ENCODE peak calls at places on chromosome 1, in five cellular contexts. A is GM12865, H is RWPE1, S is glutamatergic neuron, L is lower lobe of right lung. V is an unnamed sample.

GRCh38 chr1:75615664-75616435 is 4.9 kb upstream of the SLC44A5 start:
- DNase-seq in A (no peak), H (peak), S (peak), L (peak), V (peak)

GRCh38 chr1:38134294-38134755 is 87.7 kb upstream of the POU3F1 start:
- DNase-seq in A (no peak), H (no peak), S (peak), L (no peak), V (no peak)

GRCh38 chr1:41022424-41022823 is 899 bp upstream of the SLFNL1 start:
- DNase-seq in A (no peak), H (no peak), S (no peak), L (no peak), V (no peak)

GRCh38 chr1:89259283-89259971 is 13.2 kb downstream of the GBP5 start:
- DNase-seq in A (no peak), H (no peak), S (no peak), L (peak), V (no peak)

GRCh38 chr1:54327386-54328116 is 78.6 kb downstream of the SSBP3 start:
- DNase-seq in A (no peak), H (no peak), S (peak), L (no peak), V (peak)

GRCh38 chr1:233664254-233664653 is 50.3 kb downstream of the KCNK1 start:
- DNase-seq in A (no peak), H (peak), S (no peak), L (no peak), V (no peak)

GRCh38 chr1:43547538-43548072 is 16.9 kb downstream of the PTPRF start:
- DNase-seq in A (no peak), H (no peak), S (no peak), L (no peak), V (no peak)

GRCh38 chr1:22142315-22143064 is 407 bp downstream of the WNT4 start:
- DNase-seq in A (no peak), H (peak), S (peak), L (no peak), V (peak)

GRCh38 chr1:187433598-187433997 is 604.8 kb downstream of the PLA2G4A start:
- DNase-seq in A (no peak), H (no peak), S (no peak), L (no peak), V (no peak)

GRCh38 chr1:145946477-145946986 is 11.3 kb downstream of the LIX1L start:
- DNase-seq in A (no peak), H (no peak), S (no peak), L (no peak), V (no peak)

GRCh38 chr1:205421728-205422127 is at the start of gene LEMD1:
- DNase-seq in A (no peak), H (no peak), S (no peak), L (no peak), V (no peak)

GRCh38 chr1:199867601-199868000 is 159.9 kb upstream of the NR5A2 start:
- DNase-seq in A (no peak), H (no peak), S (no peak), L (no peak), V (no peak)

GRCh38 chr1:106268070-106268469 is 788.4 kb upstream of the PRMT6 start:
- DNase-seq in A (no peak), H (no peak), S (no peak), L (no peak), V (no peak)

GRCh38 chr1:41232305-41232704 is 9.8 kb downstream of the SCMH1 start:
- DNase-seq in A (no peak), H (no peak), S (no peak), L (no peak), V (no peak)

GRCh38 chr1:207029991-207030521 is 2.5 kb downstream of the C1orf116 start:
- DNase-seq in A (no peak), H (no peak), S (no peak), L (no peak), V (no peak)

GRCh38 chr1:218679391-218679790 is 334.3 kb downstream of the TGFB2 start:
- DNase-seq in A (no peak), H (no peak), S (no peak), L (no peak), V (no peak)

GRCh38 chr1:165914136-165914798 is 86.9 kb downstream of the UCK2 start:
- DNase-seq in A (peak), H (peak), S (peak), L (no peak), V (peak)

GRCh38 chr1:2240251-2241156 is 12.4 kb downstream of the SKI start:
- DNase-seq in A (no peak), H (no peak), S (no peak), L (peak), V (no peak)

GRCh38 chr1:27574871-27575831 is 28.8 kb downstream of the AHDC1 start:
- DNase-seq in A (no peak), H (peak), S (peak), L (peak), V (no peak)

GRCh38 chr1:55443175-55443933 is 228.2 kb upstream of the USP24 start:
- DNase-seq in A (no peak), H (peak), S (peak), L (peak), V (no peak)

GRCh38 chr1:20558180-20558579 is 5.8 kb downstream of the FAM43B start:
- DNase-seq in A (no peak), H (no peak), S (no peak), L (no peak), V (no peak)

GRCh38 chr1:160135051-160135592 is 16.3 kb upstream of the ATP1A4 start:
- DNase-seq in A (no peak), H (no peak), S (no peak), L (no peak), V (no peak)

GRCh38 chr1:198676253-198676652 is 37.4 kb downstream of the PTPRC start:
- DNase-seq in A (no peak), H (no peak), S (no peak), L (no peak), V (no peak)

GRCh38 chr1:43436371-43436770 is 17.4 kb downstream of the HYI start:
- DNase-seq in A (no peak), H (no peak), S (no peak), L (no peak), V (no peak)

GRCh38 chr1:16260814-16261213 is 23.8 kb upstream of the CPLANE2 start:
- DNase-seq in A (no peak), H (no peak), S (no peak), L (no peak), V (no peak)

DNA sequence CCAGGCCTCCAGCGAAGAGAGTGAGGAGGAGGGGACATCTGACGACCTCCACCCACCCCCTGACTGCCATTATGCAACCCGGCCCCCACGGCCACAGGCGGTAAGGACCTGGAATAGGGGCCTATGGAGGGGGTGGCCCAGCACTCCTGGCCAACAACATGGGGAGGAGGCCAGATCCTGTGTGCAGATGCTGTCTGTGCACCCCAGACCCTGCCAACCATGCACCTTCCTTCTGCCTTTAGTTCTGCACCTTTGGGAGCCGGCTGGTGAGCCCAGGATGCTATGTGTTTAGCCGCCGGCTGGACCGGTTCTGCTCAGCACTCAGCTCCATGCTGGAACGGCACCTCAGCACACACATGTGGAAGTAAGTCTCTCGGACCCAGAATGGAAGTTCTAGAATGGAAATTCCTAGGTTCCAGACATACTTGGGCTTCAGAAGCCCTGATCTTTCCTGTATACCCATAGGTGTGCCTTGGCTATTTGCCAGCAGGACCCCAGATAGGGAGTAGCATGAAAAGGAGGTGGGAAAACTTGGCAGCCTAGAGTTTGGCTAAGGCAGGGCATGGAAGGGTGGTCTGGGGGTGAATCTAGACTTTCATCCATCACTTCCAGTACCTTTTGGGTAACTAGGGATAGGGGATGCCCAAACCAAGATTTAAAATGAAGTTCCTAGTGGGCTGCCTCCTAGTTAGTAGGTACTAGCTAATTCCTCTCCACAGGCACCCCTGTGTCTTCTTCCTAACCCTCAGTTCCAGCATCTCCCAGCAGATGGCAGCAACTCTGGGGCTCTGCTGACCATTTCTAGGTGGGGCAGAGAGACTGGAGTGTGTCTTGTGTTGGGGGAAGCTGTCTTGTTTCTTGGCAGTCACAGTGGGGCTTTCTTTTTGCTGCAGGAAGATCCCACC is 3.6 kb upstream of the CYB561D1 start:
- DNase-seq in A (peak), H (peak), S (peak), L (no peak), V (peak)
- TF ChIP-seq CTCF in A (peak), H (peak), S (peak), L (peak), V (peak)

DNA sequence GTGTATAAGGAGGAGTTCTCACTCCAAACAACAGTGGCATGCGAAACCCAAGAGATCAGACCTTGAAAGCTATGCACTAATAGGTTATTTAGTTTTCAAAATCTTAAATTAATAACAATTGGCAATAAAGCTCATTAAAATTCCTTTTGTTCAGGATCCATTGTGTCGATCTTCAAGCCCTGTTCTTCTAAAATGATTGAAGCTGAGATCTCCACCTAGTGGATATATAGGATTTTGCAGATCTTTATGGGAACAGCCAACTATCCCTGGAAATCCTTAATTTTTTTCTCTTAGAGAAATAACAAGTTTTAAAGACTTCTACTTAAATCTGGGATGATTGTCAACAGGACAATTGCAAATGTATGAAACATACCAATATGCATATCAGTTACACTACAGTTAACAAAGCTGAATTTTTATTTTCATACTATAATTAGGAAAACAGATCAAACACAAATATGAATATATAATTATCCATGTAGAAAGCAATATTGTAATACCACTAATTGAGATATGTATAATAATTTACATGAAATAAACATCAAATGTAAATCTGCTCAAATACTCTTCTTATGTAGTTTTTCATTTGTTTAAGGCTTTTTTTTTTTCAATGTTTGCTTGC is 43.3 kb downstream of the LRRC53 start:
- DNase-seq in A (peak), H (peak), S (no peak), L (no peak), V (peak)
- TF ChIP-seq CTCF in A (peak), H (peak), S (peak), L (peak), V (peak)

GRCh38 chr1:117795190-117795589 is 134.2 kb downstream of the GDAP2 start:
- DNase-seq in A (no peak), H (peak), S (no peak), L (no peak), V (no peak)
- TF ChIP-seq CTCF in A (no peak), H (no peak), S (no peak), L (no peak), V (no peak)

GRCh38 chr1:68751723-68752122 is 254.8 kb upstream of the DEPDC1 start:
- DNase-seq in A (no peak), H (no peak), S (no peak), L (no peak), V (no peak)
- TF ChIP-seq CTCF in A (no peak), H (no peak), S (no peak), L (no peak), V (no peak)

GRCh38 chr1:228217551-228218344 is 9.9 kb downstream of the OBSCN start:
- DNase-seq in A (no peak), H (no peak), S (no peak), L (no peak), V (no peak)
- TF ChIP-seq CTCF in A (no peak), H (no peak), S (peak), L (no peak), V (no peak)

GRCh38 chr1:14606632-14607031 is 8.1 kb downstream of the KAZN start:
- DNase-seq in A (peak), H (no peak), S (no peak), L (no peak), V (no peak)

GRCh38 chr1:14605945-14606344 is 7.5 kb downstream of the KAZN start:
- DNase-seq in A (no peak), H (no peak), S (no peak), L (no peak), V (no peak)

GRCh38 chr1:14611792-14612191 is 13.3 kb downstream of the KAZN start:
- DNase-seq in A (no peak), H (no peak), S (no peak), L (no peak), V (no peak)

GRCh38 chr1:14607295-14607694 is 8.8 kb downstream of the KAZN start:
- DNase-seq in A (no peak), H (no peak), S (no peak), L (no peak), V (no peak)

DNA sequence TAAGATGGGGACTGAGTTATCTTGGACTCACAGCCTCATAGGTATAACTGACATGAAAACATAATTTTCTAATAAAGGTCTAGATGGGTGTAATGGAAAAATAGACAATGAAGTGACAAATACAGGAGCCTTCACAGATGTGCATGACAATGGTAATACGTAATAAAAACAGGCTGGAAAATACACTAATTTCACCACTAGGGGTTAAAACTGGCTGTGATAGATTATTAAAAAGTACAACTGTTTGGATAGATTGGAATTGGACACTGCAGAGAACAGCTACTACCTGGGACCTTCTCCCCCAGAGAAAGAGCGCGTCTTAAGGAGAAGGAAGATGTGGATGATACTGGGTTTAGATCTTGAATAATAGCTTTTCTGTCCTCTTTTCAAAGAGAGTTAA is 9.8 kb downstream of the KAZN start:
- DNase-seq in A (no peak), H (no peak), S (no peak), L (no peak), V (no peak)
- TF ChIP-seq CTCF in A (no peak), H (no peak), S (peak), L (no peak), V (no peak)

DNA sequence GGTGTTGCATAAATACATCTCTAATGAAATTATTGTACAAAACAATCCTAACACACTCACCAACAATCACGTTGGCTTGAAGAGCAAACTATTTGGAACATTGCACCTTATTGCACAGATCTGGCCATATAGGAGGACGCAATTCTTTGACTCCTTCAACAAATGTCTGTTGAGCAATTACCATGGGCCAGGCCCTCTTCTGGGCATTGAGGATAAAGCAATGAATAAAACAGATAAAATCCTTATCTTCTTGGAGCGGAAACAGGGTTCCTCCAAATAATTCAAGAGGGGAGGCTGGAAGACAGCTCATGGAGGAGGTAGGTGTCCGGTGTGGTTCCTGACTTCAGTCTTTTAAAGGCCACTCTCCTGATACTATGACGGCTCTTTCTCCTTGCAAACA is 43.3 kb downstream of the PAX7 start:
- DNase-seq in A (no peak), H (peak), S (no peak), L (no peak), V (no peak)
- TF ChIP-seq CTCF in A (no peak), H (no peak), S (no peak), L (no peak), V (no peak)

DNA sequence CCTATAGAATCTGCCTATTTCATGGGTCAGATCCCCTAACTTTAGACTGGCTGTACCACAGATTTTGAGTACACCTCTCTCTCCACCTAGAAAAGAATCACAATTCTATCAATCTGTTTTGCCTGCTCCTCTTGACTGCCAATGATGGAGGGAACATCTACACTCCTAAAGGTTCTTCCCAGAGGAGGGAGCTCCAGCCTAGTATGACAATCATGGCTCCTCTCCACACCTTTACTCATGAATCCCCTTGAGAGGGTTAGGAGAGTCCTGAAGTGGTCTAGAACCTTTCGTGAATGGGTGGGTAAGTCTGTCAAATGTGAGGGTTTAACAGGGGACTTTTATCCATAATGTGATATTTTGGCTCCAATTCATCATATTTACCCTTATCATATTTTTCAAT is 48.0 kb downstream of the DNAI4 start:
- DNase-seq in A (no peak), H (no peak), S (no peak), L (no peak), V (no peak)
- TF ChIP-seq CTCF in A (no peak), H (no peak), S (no peak), L (no peak), V (no peak)

DNA sequence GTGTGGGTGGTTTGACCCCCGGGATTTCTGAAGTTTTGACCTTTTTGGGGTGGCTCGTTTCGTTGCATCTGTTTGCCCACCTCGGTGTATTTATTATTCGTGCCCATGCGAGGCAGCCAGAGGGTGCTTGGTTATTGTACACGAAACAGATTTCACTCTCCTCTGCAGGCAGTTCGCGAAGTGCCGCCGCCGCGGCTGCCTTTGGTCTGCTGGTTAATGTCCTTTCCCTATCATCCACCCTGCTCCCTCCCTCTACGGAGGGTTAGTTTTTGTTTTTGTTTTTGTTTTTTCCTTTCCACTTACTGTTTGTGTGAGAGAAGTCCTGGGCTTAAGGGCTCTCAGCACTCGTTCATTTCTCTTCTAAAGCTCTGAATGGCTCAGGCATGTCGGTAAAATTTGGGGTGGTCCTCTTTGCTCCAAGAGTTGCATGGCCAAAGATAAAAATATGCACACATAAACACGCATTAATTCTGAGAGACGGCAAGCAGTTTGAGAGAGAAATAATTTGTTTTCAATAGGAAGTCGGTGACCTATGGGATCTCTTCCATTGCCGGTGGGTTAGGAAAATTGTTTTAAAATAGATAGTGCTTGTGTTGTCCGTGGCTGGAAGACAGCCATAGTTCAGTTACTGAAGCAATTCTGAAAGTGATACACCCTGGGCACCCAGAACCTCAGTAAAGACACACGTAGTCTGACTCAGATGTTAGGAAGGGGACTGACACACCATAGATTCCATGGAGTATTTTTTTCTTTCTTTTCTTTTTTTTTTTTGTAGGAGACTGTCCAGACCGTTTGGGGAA is 1.2 kb downstream of the C1orf21 start:
- DNase-seq in A (peak), H (peak), S (peak), L (peak), V (peak)
- TF ChIP-seq CTCF in A (no peak), H (no peak), S (no peak), L (no peak), V (no peak)

V was measured in GM13977.